ENCODE peak calls at places on chromosomes 7 and 10, in five cellular contexts. One of them, this sample, is unnamed.

GRCh38 chr10:69406302-69406811 is 10.4 kb downstream of the TACR2 start:
- DNase-seq in GM12878: no peak
- DNase-seq in NT2/D1: no peak
- DNase-seq in HEK293T: no peak
- DNase-seq in H1: no peak
- DNase-seq in this sample: no peak

GRCh38 chr10:125016611-125017202 is 74.8 kb downstream of the ZRANB1 start:
- DNase-seq in GM12878: no peak
- DNase-seq in NT2/D1: no peak
- DNase-seq in HEK293T: no peak
- DNase-seq in H1: no peak
- DNase-seq in this sample: no peak

GRCh38 chr7:11727864-11728263 is 104.1 kb downstream of the THSD7A start:
- DNase-seq in GM12878: no peak
- DNase-seq in NT2/D1: no peak
- DNase-seq in HEK293T: no peak
- DNase-seq in H1: no peak
- DNase-seq in this sample: no peak

GRCh38 chr7:133235212-133235883 is 17.5 kb upstream of the EXOC4 start:
- DNase-seq in GM12878: no peak
- DNase-seq in NT2/D1: no peak
- DNase-seq in HEK293T: no peak
- DNase-seq in H1: no peak
- DNase-seq in this sample: no peak

GRCh38 chr10:119608316-119609155 is 11.8 kb upstream of the TIAL1 start:
- DNase-seq in GM12878: no peak
- DNase-seq in NT2/D1: no peak
- DNase-seq in HEK293T: peak
- DNase-seq in H1: no peak
- DNase-seq in this sample: peak

GRCh38 chr7:35624299-35625186 is 70.4 kb downstream of the HERPUD2 start:
- DNase-seq in GM12878: no peak
- DNase-seq in NT2/D1: peak
- DNase-seq in HEK293T: peak
- DNase-seq in H1: peak
- DNase-seq in this sample: peak

GRCh38 chr10:12975906-12976305 is 25.6 kb downstream of the CCDC3 start:
- DNase-seq in GM12878: no peak
- DNase-seq in NT2/D1: no peak
- DNase-seq in HEK293T: no peak
- DNase-seq in H1: no peak
- DNase-seq in this sample: no peak

GRCh38 chr7:92161271-92161670 is 17.7 kb downstream of the LRRD1 start:
- DNase-seq in GM12878: no peak
- DNase-seq in NT2/D1: no peak
- DNase-seq in HEK293T: no peak
- DNase-seq in H1: no peak
- DNase-seq in this sample: no peak

GRCh38 chr7:2930310-2931033 is 86.4 kb upstream of the GNA12 start:
- DNase-seq in GM12878: no peak
- DNase-seq in NT2/D1: no peak
- DNase-seq in HEK293T: no peak
- DNase-seq in H1: no peak
- DNase-seq in this sample: no peak

GRCh38 chr7:20785211-20786048 is 1.3 kb downstream of the SP8 start:
- DNase-seq in GM12878: no peak
- DNase-seq in NT2/D1: no peak
- DNase-seq in HEK293T: peak
- DNase-seq in H1: no peak
- DNase-seq in this sample: no peak

GRCh38 chr10:88270871-88271713 is 312.0 kb downstream of the RNLS start:
- DNase-seq in GM12878: peak
- DNase-seq in NT2/D1: no peak
- DNase-seq in HEK293T: no peak
- DNase-seq in H1: no peak
- DNase-seq in this sample: no peak

GRCh38 chr7:100210803-100211202 is 8.9 kb upstream of the PVRIG start:
- DNase-seq in GM12878: no peak
- DNase-seq in NT2/D1: no peak
- DNase-seq in HEK293T: no peak
- DNase-seq in H1: no peak
- DNase-seq in this sample: no peak

GRCh38 chr10:14740684-14741247 is 33.9 kb downstream of the FAM107B start:
- DNase-seq in GM12878: no peak
- DNase-seq in NT2/D1: no peak
- DNase-seq in HEK293T: no peak
- DNase-seq in H1: no peak
- DNase-seq in this sample: no peak

GRCh38 chr7:100475549-100475948 is 3.5 kb downstream of the TSC22D4 start:
- DNase-seq in GM12878: no peak
- DNase-seq in NT2/D1: no peak
- DNase-seq in HEK293T: no peak
- DNase-seq in H1: no peak
- DNase-seq in this sample: no peak

GRCh38 chr10:103281753-103282152 is 4.8 kb downstream of the INA start:
- DNase-seq in GM12878: no peak
- DNase-seq in NT2/D1: peak
- DNase-seq in HEK293T: peak
- DNase-seq in H1: peak
- DNase-seq in this sample: no peak

GRCh38 chr7:121940907-121941306 is 67.9 kb downstream of the PTPRZ1 start:
- DNase-seq in GM12878: no peak
- DNase-seq in NT2/D1: no peak
- DNase-seq in HEK293T: no peak
- DNase-seq in H1: no peak
- DNase-seq in this sample: no peak

GRCh38 chr10:79192677-79193003 is 123.9 kb downstream of the ZMIZ1 start:
- DNase-seq in GM12878: no peak
- DNase-seq in NT2/D1: no peak
- DNase-seq in HEK293T: no peak
- DNase-seq in H1: no peak
- DNase-seq in this sample: no peak

GRCh38 chr7:148397985-148398384 is 192.6 kb upstream of the C7orf33 start:
- DNase-seq in GM12878: no peak
- DNase-seq in NT2/D1: no peak
- DNase-seq in HEK293T: no peak
- DNase-seq in H1: no peak
- DNase-seq in this sample: no peak

GRCh38 chr10:99964791-99965190 is 45.0 kb downstream of the DNMBP start:
- DNase-seq in GM12878: no peak
- DNase-seq in NT2/D1: no peak
- DNase-seq in HEK293T: no peak
- DNase-seq in H1: no peak
- DNase-seq in this sample: no peak

GRCh38 chr7:14851610-14852009 is 50.9 kb downstream of the DGKB start:
- DNase-seq in GM12878: no peak
- DNase-seq in NT2/D1: no peak
- DNase-seq in HEK293T: no peak
- DNase-seq in H1: no peak
- DNase-seq in this sample: no peak

GRCh38 chr10:89237849-89238248 is 13.7 kb downstream of the LIPA start:
- DNase-seq in GM12878: no peak
- DNase-seq in NT2/D1: no peak
- DNase-seq in HEK293T: no peak
- DNase-seq in H1: no peak
- DNase-seq in this sample: no peak

GRCh38 chr10:17174626-17175025 is 26.8 kb downstream of the TRDMT1 start:
- DNase-seq in GM12878: no peak
- DNase-seq in NT2/D1: no peak
- DNase-seq in HEK293T: no peak
- DNase-seq in H1: no peak
- DNase-seq in this sample: no peak

DNA sequence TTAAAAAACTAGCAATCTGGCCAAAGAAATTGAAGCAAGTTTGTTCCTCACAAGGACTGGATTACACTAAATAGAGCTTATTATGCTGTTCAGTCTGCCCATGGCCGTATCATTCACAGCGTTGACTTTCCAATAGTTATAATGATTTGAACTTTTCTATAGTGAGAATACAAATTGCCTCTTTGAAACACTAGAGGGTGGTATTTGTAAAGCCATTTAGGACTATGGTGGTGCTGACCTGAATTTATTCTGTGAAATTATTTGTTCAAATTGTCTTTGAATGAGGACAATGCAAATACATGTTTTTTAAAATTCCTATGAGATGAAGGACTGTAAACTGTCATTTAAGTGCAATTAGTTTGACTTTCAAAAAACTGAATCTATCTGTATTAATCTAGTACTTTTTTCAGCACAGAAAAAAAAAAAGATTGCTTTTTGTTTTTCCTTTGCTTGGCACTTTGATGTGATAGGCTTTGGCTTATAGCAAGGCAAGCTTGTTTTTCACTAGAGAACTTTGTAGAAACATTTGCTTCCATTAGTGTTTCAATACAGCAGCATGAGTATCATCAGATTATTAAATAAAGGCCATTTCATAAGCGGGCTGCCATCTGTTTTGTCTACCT is 122.6 kb upstream of the TMEM229A start:
- DNase-seq in GM12878: no peak
- DNase-seq in NT2/D1: no peak
- DNase-seq in HEK293T: peak
- DNase-seq in H1: no peak
- DNase-seq in this sample: peak
- TF ChIP-seq SUZ12 in GM12878: no peak
- TF ChIP-seq SUZ12 in NT2/D1: no peak
- TF ChIP-seq SUZ12 in HEK293T: no peak
- TF ChIP-seq SUZ12 in H1: no peak
- TF ChIP-seq SUZ12 in this sample: no peak

GRCh38 chr7:24824896-24825295 is 67.6 kb upstream of the GSDME start:
- DNase-seq in GM12878: no peak
- DNase-seq in NT2/D1: no peak
- DNase-seq in HEK293T: no peak
- DNase-seq in H1: no peak
- DNase-seq in this sample: no peak

GRCh38 chr7:24825315-24825917 is 68.2 kb upstream of the GSDME start:
- DNase-seq in GM12878: no peak
- DNase-seq in NT2/D1: no peak
- DNase-seq in HEK293T: no peak
- DNase-seq in H1: no peak
- DNase-seq in this sample: no peak

GRCh38 chr7:24826662-24827020 is 69.4 kb upstream of the GSDME start:
- DNase-seq in GM12878: no peak
- DNase-seq in NT2/D1: no peak
- DNase-seq in HEK293T: no peak
- DNase-seq in H1: no peak
- DNase-seq in this sample: no peak

GRCh38 chr7:24827027-24827426 is 69.8 kb upstream of the GSDME start:
- DNase-seq in GM12878: no peak
- DNase-seq in NT2/D1: no peak
- DNase-seq in HEK293T: no peak
- DNase-seq in H1: no peak
- DNase-seq in this sample: no peak

DNA sequence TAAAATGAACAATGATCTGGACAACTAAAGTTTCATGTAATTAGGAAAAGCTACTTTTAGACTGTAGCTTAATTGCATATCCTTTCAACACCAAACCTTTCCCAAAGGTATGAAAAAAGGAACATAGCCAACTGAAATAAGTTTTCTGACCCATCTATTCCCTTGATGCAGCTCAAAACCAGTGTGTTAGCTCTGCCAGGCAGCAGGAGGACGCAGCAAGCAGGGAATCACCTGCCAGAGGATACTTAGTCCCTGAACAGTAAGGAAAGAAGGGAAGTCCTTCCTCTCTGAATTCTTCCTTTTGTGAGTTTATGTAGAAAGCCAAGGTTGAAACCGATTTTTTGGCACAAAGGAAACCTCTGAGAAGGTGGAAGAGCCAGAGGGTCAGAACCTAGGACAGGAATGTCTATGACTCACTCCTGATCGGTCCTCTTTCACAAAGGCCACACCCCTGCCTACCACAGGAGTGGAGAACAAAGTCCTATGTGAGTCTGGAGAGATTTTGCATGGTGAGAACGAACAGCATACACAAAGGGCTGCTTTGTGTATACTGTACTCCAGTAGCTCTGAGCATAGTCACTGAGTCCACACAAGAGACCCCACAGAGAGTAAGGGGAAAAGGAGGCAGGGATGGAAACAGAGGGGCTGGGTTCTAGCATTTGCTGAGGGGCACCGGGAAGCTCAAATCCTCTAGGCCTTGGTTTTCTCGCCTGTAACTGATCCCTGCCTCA is 68.8 kb upstream of the GSDME start:
- DNase-seq in GM12878: no peak
- DNase-seq in NT2/D1: peak
- DNase-seq in HEK293T: no peak
- DNase-seq in H1: no peak
- DNase-seq in this sample: peak
- TF ChIP-seq SUZ12 in GM12878: no peak
- TF ChIP-seq SUZ12 in NT2/D1: no peak
- TF ChIP-seq SUZ12 in HEK293T: no peak
- TF ChIP-seq SUZ12 in H1: no peak
- TF ChIP-seq SUZ12 in this sample: no peak

GRCh38 chr7:73704640-73705550 is 14.6 kb downstream of the STX1A start:
- DNase-seq in GM12878: no peak
- DNase-seq in NT2/D1: no peak
- DNase-seq in HEK293T: no peak
- DNase-seq in H1: no peak
- DNase-seq in this sample: no peak
- TF ChIP-seq SUZ12 in GM12878: no peak
- TF ChIP-seq SUZ12 in NT2/D1: no peak
- TF ChIP-seq SUZ12 in HEK293T: no peak
- TF ChIP-seq SUZ12 in H1: no peak
- TF ChIP-seq SUZ12 in this sample: no peak

GRCh38 chr7:116505278-116505677 is 5.7 kb downstream of the CAV2 start:
- DNase-seq in GM12878: no peak
- DNase-seq in NT2/D1: no peak
- DNase-seq in HEK293T: no peak
- DNase-seq in H1: no peak
- DNase-seq in this sample: no peak
- TF ChIP-seq SUZ12 in GM12878: no peak
- TF ChIP-seq SUZ12 in NT2/D1: no peak
- TF ChIP-seq SUZ12 in HEK293T: no peak
- TF ChIP-seq SUZ12 in H1: no peak
- TF ChIP-seq SUZ12 in this sample: no peak